ENCODE peak calls at places on chromosome 4, in four cellular contexts. M is fibroblast of lung, O is PC-9, J is right lobe of liver. A is an unnamed sample.

GRCh38 chr4:158670975-158671664 is 567 bp downstream of the C4orf46 start:
- DNase-seq in M (peak; percentile 84), O (peak; percentile 63), J (peak; percentile 55), A (peak; percentile 66)

GRCh38 chr4:15001248-15001824 is 945 bp upstream of the CPEB2 start:
- DNase-seq in M (peak; percentile 92), O (peak; percentile 70), J (peak; percentile 76), A (peak; percentile 80)

GRCh38 chr4:176927664-176928063 is 134.9 kb upstream of the VEGFC start:
- DNase-seq in M (peak; percentile 76), O (no peak), J (no peak), A (no peak)

GRCh38 chr4:98318521-98318920 is 57.3 kb downstream of the RAP1GDS1 start:
- DNase-seq in M (no peak), O (no peak), J (no peak), A (no peak)

GRCh38 chr4:24794111-24794860 is 1.1 kb upstream of the SOD3 start:
- DNase-seq in M (peak; percentile 86), O (no peak), J (no peak), A (no peak)

GRCh38 chr4:183797445-183798248 is 107.5 kb upstream of the STOX2 start:
- DNase-seq in M (peak; percentile 15), O (no peak), J (peak; percentile 34), A (no peak)

GRCh38 chr4:151998723-151999122 is 237.9 kb upstream of the GATB start:
- DNase-seq in M (no peak), O (no peak), J (no peak), A (no peak)

GRCh38 chr4:169768385-169768784 is 10.6 kb upstream of the HPF1 start:
- DNase-seq in M (no peak), O (no peak), J (no peak), A (no peak)

GRCh38 chr4:24121395-24122175 is 231.7 kb upstream of the PPARGC1A start:
- DNase-seq in M (peak; percentile 52), O (no peak), J (no peak), A (no peak)

GRCh38 chr4:40264995-40265909 is 68.4 kb downstream of the RHOH start:
- DNase-seq in M (peak; percentile 66), O (no peak), J (no peak), A (no peak)

GRCh38 chr4:108849611-108850406 is 87.0 kb upstream of the ETNPPL start:
- DNase-seq in M (peak; percentile 89), O (peak; percentile 59), J (no peak), A (no peak)

GRCh38 chr4:34108456-34108855 is 2135.9 kb downstream of the ARAP2 start:
- DNase-seq in M (peak; percentile 60), O (no peak), J (no peak), A (no peak)

GRCh38 chr4:8067945-8068894 is 90.4 kb downstream of the ABLIM2 start:
- DNase-seq in M (no peak), O (no peak), J (no peak), A (no peak)

DNA sequence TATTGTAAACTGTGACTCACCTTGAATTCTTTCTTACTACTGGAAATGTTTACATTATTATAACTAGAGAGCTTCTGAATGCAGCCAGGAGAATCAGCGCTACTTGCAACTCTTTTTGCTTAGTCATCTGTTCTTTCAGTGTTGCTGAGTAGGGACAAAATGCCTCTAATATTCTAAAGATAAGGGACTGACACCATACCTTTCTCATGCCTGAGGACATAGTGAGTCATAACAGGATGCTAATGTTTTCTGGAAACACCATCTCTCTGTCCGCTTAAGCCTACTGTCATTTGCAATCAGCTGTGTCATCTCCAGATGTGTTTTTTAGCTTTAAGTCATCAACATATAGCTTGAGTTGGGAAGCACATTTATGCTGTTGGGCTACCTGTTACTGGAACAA is 108.3 kb downstream of the QRFPR start:
- DNase-seq in M (peak; percentile 85), O (peak; percentile 84), J (no peak), A (no peak)
- H3K27ac ChIP-seq in M (no peak overlapping the region), O (peak overlapping the region; percentile 29), J (no peak overlapping the region), A (no peak overlapping the region)

DNA sequence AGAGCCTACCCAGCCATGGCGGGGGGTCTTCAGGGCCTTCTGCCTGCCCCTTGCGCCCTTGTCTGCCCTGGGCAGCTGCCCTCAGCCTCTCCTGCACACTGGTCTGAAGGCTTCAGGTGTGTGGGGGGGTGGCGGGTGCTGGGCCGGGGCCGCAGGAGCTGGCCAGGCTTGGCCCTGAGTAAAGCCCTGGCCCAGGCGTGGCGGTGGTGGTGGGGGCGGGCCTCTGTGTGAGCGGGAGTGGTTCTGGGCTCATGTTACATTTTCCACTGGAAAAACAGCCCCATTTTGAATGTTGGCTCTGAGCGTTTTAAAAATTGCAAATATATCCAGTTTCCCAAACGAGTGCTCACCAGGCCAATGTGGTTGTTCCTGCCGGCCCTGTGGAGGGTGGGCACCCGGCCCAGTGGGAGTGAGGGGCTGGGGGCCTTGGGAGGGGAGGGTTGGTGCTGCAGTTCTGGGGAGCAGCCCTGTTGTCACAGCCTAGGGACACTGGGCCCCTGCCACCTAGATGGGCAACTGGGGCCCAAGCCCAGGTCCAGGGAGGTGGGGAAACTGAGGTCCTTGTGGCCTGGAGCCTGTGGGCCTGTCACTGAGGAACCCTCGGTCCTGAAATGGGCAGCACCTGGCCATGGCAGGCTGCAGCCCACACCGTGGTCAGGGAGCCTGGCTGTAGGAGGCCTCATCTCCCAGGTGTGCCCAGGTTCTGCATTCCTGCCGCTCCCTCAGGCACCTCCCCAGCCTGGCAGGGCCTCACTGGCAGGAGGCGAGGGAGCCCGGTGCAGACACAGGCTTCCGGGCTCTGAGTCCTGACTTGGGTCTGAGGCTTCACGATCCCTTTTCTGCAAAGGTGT is 28.3 kb downstream of the FGFRL1 start:
- DNase-seq in M (peak; percentile 66), O (no peak), J (no peak), A (no peak)
- H3K27ac ChIP-seq in M (no peak overlapping the region), O (no peak overlapping the region), J (no peak overlapping the region), A (peak overlapping the region; percentile 55)

GRCh38 chr4:73895201-73896177 is 26.3 kb downstream of the CXCL1 start:
- DNase-seq in M (peak; percentile 61), O (no peak), J (no peak), A (no peak)
- H3K27ac ChIP-seq in M (no peak overlapping the region), O (no peak overlapping the region), J (no peak overlapping the region), A (no peak overlapping the region)

GRCh38 chr4:68038272-68038671 is 75.0 kb upstream of the TMPRSS11A start:
- DNase-seq in M (no peak), O (no peak), J (no peak), A (no peak)
- H3K27ac ChIP-seq in M (no peak overlapping the region), O (no peak overlapping the region), J (no peak overlapping the region), A (no peak overlapping the region)

GRCh38 chr4:77154761-77155499 is 2.1 kb upstream of the CCNG2 start:
- DNase-seq in M (no peak), O (no peak), J (no peak), A (no peak)
- H3K27ac ChIP-seq in M (no peak overlapping the region), O (peak overlapping the region; percentile 66), J (no peak overlapping the region), A (no peak overlapping the region)

GRCh38 chr4:36209941-36210663 is 34.2 kb downstream of the ARAP2 start:
- DNase-seq in M (no peak), O (no peak), J (no peak), A (no peak)

GRCh38 chr4:36207367-36207766 is 36.9 kb downstream of the ARAP2 start:
- DNase-seq in M (no peak), O (no peak), J (no peak), A (no peak)

GRCh38 chr4:36206586-36206985 is 37.7 kb downstream of the ARAP2 start:
- DNase-seq in M (no peak), O (no peak), J (no peak), A (no peak)

GRCh38 chr4:36207808-36208207 is 36.5 kb downstream of the ARAP2 start:
- DNase-seq in M (no peak), O (no peak), J (no peak), A (no peak)

DNA sequence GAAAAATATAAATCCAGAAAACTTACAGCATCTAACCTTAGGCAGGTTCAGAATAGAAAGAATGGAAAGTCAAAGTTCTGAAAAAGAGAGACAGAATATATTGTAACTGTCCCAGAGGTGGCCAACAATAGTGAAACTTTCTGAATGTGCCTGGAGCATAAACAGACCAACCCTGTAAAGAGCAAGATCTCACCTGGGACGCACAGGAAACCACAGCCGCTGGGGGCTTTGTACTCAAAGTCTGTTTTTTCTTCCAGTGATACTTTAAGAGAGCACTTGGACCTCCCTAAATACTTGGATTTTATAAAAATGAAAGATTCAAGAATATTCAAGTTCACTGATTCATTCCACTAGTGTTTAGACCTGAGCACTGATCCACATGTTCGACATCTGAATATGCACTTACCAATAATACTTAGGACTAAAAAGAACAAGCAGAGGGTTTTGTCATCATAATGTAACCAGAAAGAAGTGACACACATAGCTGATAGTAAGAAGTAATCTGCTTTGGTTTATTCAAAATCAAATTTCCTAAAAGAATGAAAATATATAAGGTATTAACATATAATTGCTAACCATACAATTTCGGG is 35.3 kb downstream of the ARAP2 start:
- DNase-seq in M (no peak), O (no peak), J (no peak), A (no peak)
- H3K27ac ChIP-seq in M (no peak overlapping the region), O (no peak overlapping the region), J (no peak overlapping the region), A (no peak overlapping the region)

GRCh38 chr4:100299441-100299840 is 109.2 kb upstream of the DDIT4L start:
- DNase-seq in M (peak; percentile 65), O (no peak), J (no peak), A (no peak)

GRCh38 chr4:100294356-100294755 is 104.1 kb upstream of the DDIT4L start:
- DNase-seq in M (peak; percentile 30), O (no peak), J (no peak), A (no peak)

GRCh38 chr4:100302061-100303026 is 112.1 kb upstream of the DDIT4L start:
- DNase-seq in M (peak; percentile 89), O (no peak), J (no peak), A (no peak)

GRCh38 chr4:100295792-100296191 is 105.5 kb upstream of the DDIT4L start:
- DNase-seq in M (peak; percentile 41), O (no peak), J (no peak), A (no peak)

GRCh38 chr4:100299019-100299418 is 108.8 kb upstream of the DDIT4L start:
- DNase-seq in M (peak; percentile 95), O (no peak), J (no peak), A (no peak)
- H3K27ac ChIP-seq in M (peak overlapping the region; percentile 63), O (no peak overlapping the region), J (no peak overlapping the region), A (peak overlapping the region; percentile 59)

DNA sequence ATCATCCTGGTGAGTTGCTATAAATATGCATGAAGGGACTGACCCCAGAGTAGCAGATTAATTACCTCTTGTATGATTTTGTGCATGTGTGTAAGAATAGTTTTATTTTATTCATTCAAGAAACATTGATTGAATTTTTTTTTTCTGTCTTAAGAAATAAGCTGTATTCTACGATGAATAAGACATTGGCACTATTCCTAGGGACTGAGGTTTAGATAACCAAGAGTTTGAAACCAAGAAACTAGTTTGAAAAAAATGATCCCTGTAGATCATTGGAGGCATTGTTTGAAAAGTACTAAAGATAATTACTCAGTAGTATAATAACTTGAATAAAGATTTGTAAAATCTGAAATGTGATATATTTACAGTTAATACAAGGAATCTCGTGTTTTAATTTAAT is 1086.9 kb downstream of the PCDH7 start:
- DNase-seq in M (peak; percentile 60), O (no peak), J (no peak), A (no peak)
- H3K27ac ChIP-seq in M (no peak overlapping the region), O (no peak overlapping the region), J (no peak overlapping the region), A (no peak overlapping the region)